ENCODE peak calls at places on chromosomes 4 and X, in five cellular contexts. One of them, this sample, is unnamed.
A peak's percentile ranks its signal among the peaks of the same experiment; 100 is the strongest.

GRCh38 chr4:185071412-185071811 is 53.1 kb downstream of the HELT start:
- DNase-seq in hepatocyte: no peak
- DNase-seq in fibroblast of the conjunctiva: no peak
- DNase-seq in GM23248: no peak
- DNase-seq in HFF-Myc: no peak
- DNase-seq in this sample: no peak

GRCh38 chr4:132513491-132513890 is 635.6 kb upstream of the PCDH10 start:
- DNase-seq in HFF-Myc: no peak
- DNase-seq in fibroblast of the conjunctiva: no peak
- DNase-seq in hepatocyte: no peak
- DNase-seq in GM23248: no peak
- DNase-seq in this sample: no peak

GRCh38 chrX:123324628-123325027 is 140.6 kb downstream of the GRIA3 start:
- DNase-seq in GM23248: peak; percentile 67
- DNase-seq in HFF-Myc: no peak
- DNase-seq in fibroblast of the conjunctiva: no peak
- DNase-seq in hepatocyte: no peak
- DNase-seq in this sample: peak; percentile 13

GRCh38 chrX:110418220-110418856 is 59.7 kb downstream of the RTL9 start:
- DNase-seq in fibroblast of the conjunctiva: peak; percentile 56
- DNase-seq in GM23248: peak; percentile 79
- DNase-seq in hepatocyte: peak; percentile 69
- DNase-seq in HFF-Myc: no peak
- DNase-seq in this sample: peak; percentile 69

GRCh38 chr4:2823671-2824328 is 19.8 kb upstream of the ADD1 start:
- DNase-seq in GM23248: no peak
- DNase-seq in fibroblast of the conjunctiva: no peak
- DNase-seq in hepatocyte: no peak
- DNase-seq in HFF-Myc: no peak
- DNase-seq in this sample: no peak

GRCh38 chr4:139676913-139677585 is 11.4 kb downstream of the MGST2 start:
- DNase-seq in HFF-Myc: no peak
- DNase-seq in fibroblast of the conjunctiva: no peak
- DNase-seq in hepatocyte: no peak
- DNase-seq in GM23248: no peak
- DNase-seq in this sample: no peak

GRCh38 chr4:173505924-173506779 is 23.9 kb downstream of the HAND2 start:
- DNase-seq in hepatocyte: peak; percentile 61
- DNase-seq in fibroblast of the conjunctiva: no peak
- DNase-seq in GM23248: peak; percentile 77
- DNase-seq in HFF-Myc: no peak
- DNase-seq in this sample: peak; percentile 78

GRCh38 chr4:83618991-83619390 is 83.1 kb downstream of the GPAT3 start:
- DNase-seq in GM23248: peak; percentile 46
- DNase-seq in fibroblast of the conjunctiva: no peak
- DNase-seq in hepatocyte: no peak
- DNase-seq in HFF-Myc: no peak
- DNase-seq in this sample: no peak

GRCh38 chr4:6854098-6854744 is 55.4 kb upstream of the TBC1D14 start:
- DNase-seq in hepatocyte: no peak
- DNase-seq in fibroblast of the conjunctiva: no peak
- DNase-seq in GM23248: no peak
- DNase-seq in HFF-Myc: no peak
- DNase-seq in this sample: no peak

GRCh38 chrX:40174594-40175415 is 77.0 kb upstream of the BCOR start:
- DNase-seq in HFF-Myc: no peak
- DNase-seq in hepatocyte: peak; percentile 82
- DNase-seq in fibroblast of the conjunctiva: no peak
- DNase-seq in GM23248: peak; percentile 72
- DNase-seq in this sample: no peak

GRCh38 chr4:124873361-124874171 is 161.0 kb upstream of the ANKRD50 start:
- DNase-seq in hepatocyte: no peak
- DNase-seq in GM23248: no peak
- DNase-seq in HFF-Myc: no peak
- DNase-seq in fibroblast of the conjunctiva: no peak
- DNase-seq in this sample: no peak

GRCh38 chrX:154732421-154733071 is 18.3 kb downstream of the GAB3 start:
- DNase-seq in fibroblast of the conjunctiva: no peak
- DNase-seq in GM23248: peak; percentile 64
- DNase-seq in HFF-Myc: no peak
- DNase-seq in hepatocyte: no peak
- DNase-seq in this sample: no peak

GRCh38 chr4:112213091-112213490 is 18.5 kb upstream of the AP1AR start:
- DNase-seq in HFF-Myc: no peak
- DNase-seq in fibroblast of the conjunctiva: no peak
- DNase-seq in hepatocyte: peak; percentile 19
- DNase-seq in GM23248: peak; percentile 22
- DNase-seq in this sample: no peak